ENCODE peak calls at places on chromosomes 3 and 15, in five cellular contexts. J, Z, I, W and B are unnamed samples.

GRCh38 chr15:76117181-76117580 is 57.4 kb downstream of the TMEM266 start:
- DNase-seq in J (no peak), Z (no peak), W (no peak), I (no peak), B (no peak)

GRCh38 chr3:135007622-135008021 is 212.6 kb downstream of the EPHB1 start:
- DNase-seq in W (no peak), J (no peak), Z (no peak), I (no peak), B (no peak)

GRCh38 chr15:68587769-68588385 is 9.1 kb downstream of the CORO2B start:
- DNase-seq in I (no peak), J (no peak), Z (no peak), W (no peak), B (no peak)

GRCh38 chr3:153658151-153658550 is 463.0 kb upstream of the ARHGEF26 start:
- DNase-seq in W (no peak), I (no peak), J (no peak), Z (peak; percentile 12), B (no peak)

GRCh38 chr15:25176616-25176923 is 221.8 kb downstream of the SNRPN start:
- DNase-seq in I (no peak), Z (no peak), W (no peak), J (no peak), B (no peak)

GRCh38 chr3:12303532-12303931 is 14.7 kb downstream of the PPARG start:
- DNase-seq in Z (no peak), I (peak; percentile 98), W (peak; percentile 86), J (no peak), B (peak; percentile 86)

GRCh38 chr3:184016169-184016570 is 1.5 kb downstream of the ABCC5 start:
- DNase-seq in W (no peak), Z (no peak), I (no peak), J (no peak), B (no peak)

GRCh38 chr3:195246608-195247007 is 24.4 kb downstream of the XXYLT1 start:
- DNase-seq in J (no peak), I (no peak), Z (no peak), W (no peak), B (no peak)

GRCh38 chr15:56385908-56386307 is 20.7 kb downstream of the TEX9 start:
- DNase-seq in I (no peak), J (no peak), Z (no peak), W (no peak), B (no peak)

GRCh38 chr15:72306211-72306785 is 13.7 kb downstream of the CELF6 start:
- DNase-seq in Z (no peak), J (no peak), W (peak; percentile 7), I (peak; percentile 32), B (peak; percentile 34)

GRCh38 chr3:105040026-105040622 is 326.6 kb upstream of the ALCAM start:
- DNase-seq in J (no peak), I (peak; percentile 40), Z (no peak), W (peak; percentile 5), B (no peak)

GRCh38 chr15:44010114-44010513 is 183.3 kb downstream of the WDR76 start:
- DNase-seq in W (peak; percentile 70), Z (no peak), J (no peak), I (peak; percentile 83), B (peak; percentile 23)

GRCh38 chr15:41774062-41774872 is at the start of gene MAPKBP1:
- DNase-seq in W (peak; percentile 99), Z (peak; percentile 95), I (peak; percentile 98), J (peak; percentile 82), B (peak; percentile 99)
- TF ChIP-seq CTCF in W (peak; percentile 87), Z (peak; percentile 53), I (peak; percentile 97), J (peak; percentile 56), B (peak; percentile 56)

DNA sequence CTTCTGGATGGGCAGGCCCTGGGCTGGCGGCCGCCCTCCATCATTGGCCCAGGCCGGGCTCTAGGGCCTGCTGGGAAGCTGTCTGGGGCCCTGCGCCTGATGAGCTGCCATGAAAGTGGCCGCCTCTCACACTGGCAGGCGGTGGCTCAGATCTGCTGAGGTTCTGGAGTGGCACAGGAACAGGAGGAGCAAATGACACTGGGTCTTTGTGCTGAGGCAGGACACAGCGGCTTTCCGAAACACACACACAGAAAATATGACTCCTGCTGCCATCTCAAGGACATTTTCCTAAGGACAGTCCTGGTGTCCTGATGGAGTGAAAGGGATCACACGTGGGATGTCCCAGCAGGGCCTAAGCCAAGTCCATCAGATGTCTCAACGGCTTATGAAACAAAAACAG is 103.5 kb downstream of the NUP210 start:
- DNase-seq in I (no peak), W (no peak), Z (no peak), J (no peak), B (no peak)
- H3K4me3 ChIP-seq in I (no peak overlapping the region), W (no peak overlapping the region), Z (no peak overlapping the region), J (no peak overlapping the region), B (no peak overlapping the region)

GRCh38 chr3:143433787-143434378 is 314.3 kb downstream of the CHST2 start:
- DNase-seq in J (no peak), I (no peak), W (no peak), Z (no peak), B (peak; percentile 35)
- TF ChIP-seq CTCF in J (peak; percentile 32), I (peak; percentile 15), W (peak; percentile 43), Z (no peak), B (peak; percentile 52)

DNA sequence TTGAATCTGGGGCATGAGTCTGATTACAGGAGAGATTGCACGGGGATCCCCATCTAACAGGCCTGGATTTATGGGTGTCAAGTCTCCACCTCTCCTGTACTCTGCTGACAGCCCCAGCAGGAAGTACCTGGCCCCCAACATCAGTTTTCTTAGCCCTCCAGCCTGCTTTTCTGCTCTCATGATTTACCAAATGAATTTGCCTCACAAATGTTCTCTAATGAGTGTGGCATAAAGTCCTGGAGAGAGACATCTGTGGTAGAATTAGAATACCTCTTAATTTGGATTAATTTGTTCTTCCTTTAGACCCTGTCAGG is 60.1 kb downstream of the FNDC3B start:
- DNase-seq in I (no peak), Z (no peak), J (no peak), W (no peak), B (no peak)
- H3K4me3 ChIP-seq in I (no peak overlapping the region), Z (no peak overlapping the region), J (no peak overlapping the region), W (no peak overlapping the region), B (no peak overlapping the region)

GRCh38 chr15:100910119-100910518 is 9.0 kb upstream of the LRRK1 start:
- DNase-seq in I (no peak), Z (no peak), J (no peak), W (no peak), B (no peak)
- TF ChIP-seq CTCF in I (no peak), Z (no peak), J (no peak), W (peak; percentile 43), B (peak; percentile 21)